ENCODE peak calls at places on chromosomes 13 and 19, in five cellular contexts. R is GM10248, X is nephron progenitor cell, K is RWPE1, Q is ascending aorta. T is an unnamed sample.

GRCh38 chr13:25771208-25771607 is 280.6 kb downstream of the SHISA2 start:
- DNase-seq in R (no peak), X (no peak), K (peak), Q (no peak), T (no peak)

GRCh38 chr13:98405107-98405571 is 171.8 kb downstream of the STK24 start:
- DNase-seq in R (no peak), X (peak), K (no peak), Q (no peak), T (no peak)

GRCh38 chr19:944171-944567 is 18.3 kb downstream of the ARID3A start:
- DNase-seq in R (no peak), X (no peak), K (no peak), Q (no peak), T (no peak)

GRCh38 chr13:101452519-101453485 is at the start of gene ITGBL1:
- DNase-seq in R (peak), X (no peak), K (no peak), Q (no peak), T (no peak)

GRCh38 chr19:11481777-11482383 is 1.0 kb upstream of the ELAVL3 start:
- DNase-seq in R (peak), X (peak), K (peak), Q (peak), T (no peak)

GRCh38 chr19:8210660-8211101 is 1.5 kb downstream of the CERS4 start:
- DNase-seq in R (no peak), X (no peak), K (no peak), Q (no peak), T (no peak)

GRCh38 chr13:45921337-45921736 is 69.8 kb upstream of the SIAH3 start:
- DNase-seq in R (no peak), X (no peak), K (no peak), Q (no peak), T (no peak)

GRCh38 chr13:80428344-80429096 is 87.6 kb upstream of the SPRY2 start:
- DNase-seq in R (no peak), X (no peak), K (no peak), Q (no peak), T (no peak)

GRCh38 chr19:55322495-55322894 is 2.6 kb downstream of the TMEM150B start:
- DNase-seq in R (no peak), X (no peak), K (no peak), Q (no peak), T (no peak)

GRCh38 chr13:113862766-113863510 is 938 bp downstream of the GAS6 start:
- DNase-seq in R (peak), X (peak), K (peak), Q (no peak), T (no peak)

T was measured in LoVo.